ENCODE peak calls at places on chromosome 16, in eight cellular contexts. O is heart left ventricle, J is Peyer's patch, B is HepG2, Z is sigmoid colon, E is K562, A is IMR-90, Y is breast epithelium. D is an unnamed sample.

GRCh38 chr16:12613992-12614661 is 189.6 kb downstream of the CPPED1 start:
- DNase-seq in B (no peak), Y (no peak), Z (no peak), J (no peak), E (no peak), O (no peak), A (no peak), D (no peak)

GRCh38 chr16:89598199-89598598 is 15.2 kb upstream of the DPEP1 start:
- DNase-seq in Y (no peak), E (peak; percentile 47), A (peak; percentile 43), O (no peak), J (no peak), Z (no peak), B (no peak), D (no peak)

GRCh38 chr16:88820335-88821025 is 8.8 kb upstream of the APRT start:
- DNase-seq in Y (no peak), A (no peak), E (no peak), Z (no peak), J (no peak), O (no peak), B (no peak), D (peak; percentile 52)

GRCh38 chr16:2787406-2787805 is at the start of gene PRSS33:
- DNase-seq in Y (no peak), Z (peak; percentile 24), A (no peak), J (peak; percentile 25), O (no peak), E (no peak), B (no peak), D (no peak)

GRCh38 chr16:88711750-88712340 is 5.5 kb downstream of the CTU2 start:
- DNase-seq in Y (no peak), Z (no peak), J (no peak), O (no peak), E (no peak), B (no peak), A (no peak), D (no peak)

GRCh38 chr16:46650224-46650623 is 29.0 kb upstream of the SHCBP1 start:
- DNase-seq in E (no peak), Y (no peak), B (no peak), J (no peak), O (no peak), Z (peak; percentile 81), A (peak; percentile 80), D (no peak)

GRCh38 chr16:53754938-53755910 is 51.3 kb downstream of the FTO start:
- DNase-seq in E (peak; percentile 58), J (peak; percentile 77), Z (peak; percentile 83), Y (no peak), B (no peak), A (peak; percentile 60), O (no peak), D (no peak)

GRCh38 chr16:87956169-87956770 is 5.0 kb downstream of the BANP start:
- DNase-seq in J (no peak), B (no peak), A (peak; percentile 83), E (peak; percentile 77), O (peak; percentile 68), Y (no peak), Z (no peak), D (no peak)

GRCh38 chr16:79808731-79809130 is 208.2 kb upstream of the MAF start:
- DNase-seq in A (no peak), J (no peak), Z (no peak), Y (no peak), O (no peak), B (no peak), E (no peak), D (no peak)

GRCh38 chr16:72960101-72960500 is 87.8 kb downstream of the ZFHX3 start:
- DNase-seq in Y (no peak), O (no peak), Z (no peak), J (no peak), B (no peak), E (no peak), A (no peak), D (no peak)

GRCh38 chr16:54118846-54119245 is 167.7 kb downstream of the IRX3 start:
- DNase-seq in E (no peak), Z (no peak), J (no peak), Y (no peak), B (no peak), O (no peak), A (peak; percentile 25), D (no peak)

GRCh38 chr16:65202461-65202860 is 80.6 kb upstream of the CDH11 start:
- DNase-seq in E (no peak), A (peak; percentile 79), Z (no peak), O (no peak), B (no peak), Y (no peak), J (no peak), D (no peak)

GRCh38 chr16:71746442-71747046 is 22.0 kb upstream of the PHLPP2 start:
- DNase-seq in J (no peak), A (peak; percentile 52), Y (no peak), Z (no peak), O (no peak), B (peak; percentile 51), E (peak; percentile 56), D (no peak)

GRCh38 chr16:75110637-75111513 is 5.7 kb downstream of the LDHD start:
- DNase-seq in Y (peak; percentile 88), B (peak; percentile 80), J (peak; percentile 91), E (peak; percentile 93), Z (peak; percentile 96), A (peak; percentile 89), O (peak; percentile 91), D (peak; percentile 96)

GRCh38 chr16:55542459-55543082 is 23.9 kb upstream of the CAPNS2 start:
- DNase-seq in J (no peak), B (no peak), Y (no peak), O (no peak), E (no peak), A (peak; percentile 72), Z (no peak), D (no peak)

GRCh38 chr16:89193021-89193575 is 7.2 kb downstream of the SLC22A31 start:
- DNase-seq in B (peak; percentile 70), Y (no peak), O (no peak), Z (no peak), J (peak; percentile 53), E (peak; percentile 93), A (peak; percentile 86), D (no peak)

GRCh38 chr16:85348921-85349334 is 236.7 kb upstream of the CIBAR2 start:
- DNase-seq in B (no peak), E (no peak), Y (no peak), A (no peak), Z (no peak), J (peak; percentile 68), O (no peak), D (no peak)

GRCh38 chr16:66569131-66569530 is 2.9 kb downstream of the CMTM1 start:
- DNase-seq in O (no peak), Z (no peak), E (no peak), A (peak; percentile 87), J (no peak), Y (no peak), B (no peak), D (no peak)

GRCh38 chr16:68146583-68146982 is 61.4 kb downstream of the NFATC3 start:
- DNase-seq in E (peak; percentile 21), O (no peak), J (no peak), B (peak; percentile 50), A (peak; percentile 60), Y (no peak), Z (no peak), D (no peak)
- TF ChIP-seq POLR2A in E (no peak), O (no peak), J (no peak), B (no peak), A (no peak), Y (no peak), Z (no peak), D (no peak)

GRCh38 chr16:49526966-49527365 is 153.4 kb downstream of the C16orf78 start:
- DNase-seq in Z (no peak), A (no peak), O (no peak), B (no peak), Y (no peak), E (no peak), J (no peak), D (no peak)

GRCh38 chr16:49529646-49530045 is 156.0 kb downstream of the C16orf78 start:
- DNase-seq in Y (no peak), E (no peak), O (no peak), Z (no peak), J (no peak), B (no peak), A (no peak), D (no peak)

GRCh38 chr16:49528035-49528434 is 154.4 kb downstream of the C16orf78 start:
- DNase-seq in J (no peak), E (peak; percentile 5), B (no peak), Y (no peak), O (no peak), A (no peak), Z (no peak), D (no peak)

GRCh38 chr16:49527621-49528020 is 154.0 kb downstream of the C16orf78 start:
- DNase-seq in Y (no peak), Z (no peak), E (peak; percentile 35), J (no peak), B (no peak), O (no peak), A (no peak), D (no peak)

GRCh38 chr16:49528564-49529150 is 155.1 kb downstream of the C16orf78 start:
- DNase-seq in Z (no peak), B (no peak), A (no peak), Y (no peak), J (no peak), O (no peak), E (no peak), D (no peak)
- H3K27ac ChIP-seq in Z (peak overlapping the region; percentile 43), B (no peak overlapping the region), A (no peak overlapping the region), Y (peak overlapping the region; percentile 25), J (no peak overlapping the region), O (peak overlapping the region; percentile 13), E (no peak overlapping the region), D (no peak overlapping the region)

DNA sequence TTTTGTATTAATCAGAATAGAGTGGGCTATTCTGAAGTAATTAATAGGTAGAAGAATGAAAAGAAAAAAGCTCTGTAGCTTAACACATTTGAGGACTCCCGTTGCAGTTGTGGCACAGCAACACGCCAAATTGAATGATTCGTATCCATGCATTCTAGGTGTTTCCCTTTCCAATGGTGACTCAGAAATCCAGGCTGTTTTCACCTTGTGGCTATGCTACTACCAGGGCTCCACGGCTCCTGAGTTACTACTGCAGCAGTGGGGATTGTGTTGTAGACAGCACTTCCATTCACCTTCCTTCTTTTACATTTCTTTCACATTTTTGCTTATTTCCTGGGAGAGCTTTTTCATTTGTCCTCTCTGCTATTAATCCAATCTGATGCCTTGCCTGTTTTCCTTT is 1616.4 kb downstream of the CDH8 start:
- DNase-seq in Z (no peak), O (no peak), J (no peak), B (no peak), E (no peak), A (no peak), Y (no peak), D (no peak)
- TF ChIP-seq CTCF in Z (no peak), O (no peak), J (no peak), B (no peak), E (no peak), A (no peak), Y (no peak), D (no peak)

DNA sequence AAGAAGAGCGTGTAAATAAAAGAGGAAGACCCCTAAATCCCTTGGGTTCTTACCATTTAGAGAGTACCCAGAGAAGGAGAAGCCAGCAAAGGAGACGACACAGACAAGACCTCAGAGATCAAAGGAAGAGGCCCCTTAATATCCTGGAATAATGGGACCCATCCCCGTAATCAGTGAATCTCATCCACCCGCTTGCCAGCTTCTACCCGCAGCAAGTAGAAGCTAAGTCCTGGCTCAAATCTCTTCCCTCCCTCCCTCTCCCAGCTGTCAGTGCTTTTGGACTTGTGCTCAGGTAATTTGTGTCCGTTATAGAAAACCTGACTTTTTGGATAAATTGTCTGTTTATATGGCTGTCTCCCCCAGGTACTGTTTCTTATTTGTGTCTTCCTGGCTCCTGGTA is 1.9 kb downstream of the LYRM1 start:
- DNase-seq in Y (no peak), Z (no peak), O (no peak), J (no peak), B (no peak), A (no peak), E (no peak), D (no peak)
- TF ChIP-seq POLR2A in Y (no peak), Z (no peak), O (no peak), J (no peak), B (no peak), A (no peak), E (no peak), D (no peak)

D was measured in adrenal gland.